ENCODE peak calls at places on chromosomes 6 and 20, in seven cellular contexts. One of them, this sample, is unnamed.

GRCh38 chr6:41462980-41463930 is 82.9 kb upstream of the FOXP4 start:
- DNase-seq in effector memory CD8-positive, alpha-beta T cell: no peak
- DNase-seq in HEK293T: no peak
- DNase-seq in effector CD4-positive, alpha-beta T cell: no peak
- DNase-seq in non-pigmented ciliary epithelial cell: no peak
- DNase-seq in KG1: peak; percentile 33
- DNase-seq in HuH-7.5: peak; percentile 66
- DNase-seq in this sample: peak; percentile 44

GRCh38 chr6:157380779-157381561 is at the start of gene ZDHHC14:
- DNase-seq in effector memory CD8-positive, alpha-beta T cell: peak; percentile 87
- DNase-seq in HEK293T: peak; percentile 81
- DNase-seq in effector CD4-positive, alpha-beta T cell: peak; percentile 82
- DNase-seq in non-pigmented ciliary epithelial cell: no peak
- DNase-seq in KG1: peak; percentile 88
- DNase-seq in HuH-7.5: peak; percentile 75
- DNase-seq in this sample: no peak

GRCh38 chr6:152457949-152458624 is 179.1 kb downstream of the SYNE1 start:
- DNase-seq in effector memory CD8-positive, alpha-beta T cell: no peak
- DNase-seq in HEK293T: no peak
- DNase-seq in effector CD4-positive, alpha-beta T cell: no peak
- DNase-seq in non-pigmented ciliary epithelial cell: no peak
- DNase-seq in KG1: no peak
- DNase-seq in HuH-7.5: no peak
- DNase-seq in this sample: no peak

GRCh38 chr6:169424821-169425240 is 171.2 kb upstream of the THBS2 start:
- DNase-seq in effector memory CD8-positive, alpha-beta T cell: no peak
- DNase-seq in HEK293T: no peak
- DNase-seq in effector CD4-positive, alpha-beta T cell: no peak
- DNase-seq in non-pigmented ciliary epithelial cell: no peak
- DNase-seq in KG1: no peak
- DNase-seq in HuH-7.5: no peak
- DNase-seq in this sample: no peak

GRCh38 chr6:170243791-170244291 is 47.0 kb downstream of the DLL1 start:
- DNase-seq in effector memory CD8-positive, alpha-beta T cell: no peak
- DNase-seq in HEK293T: no peak
- DNase-seq in effector CD4-positive, alpha-beta T cell: no peak
- DNase-seq in non-pigmented ciliary epithelial cell: no peak
- DNase-seq in KG1: no peak
- DNase-seq in HuH-7.5: no peak
- DNase-seq in this sample: no peak

GRCh38 chr20:22342410-22342809 is 242.0 kb downstream of the FOXA2 start:
- DNase-seq in effector memory CD8-positive, alpha-beta T cell: no peak
- DNase-seq in HEK293T: no peak
- DNase-seq in effector CD4-positive, alpha-beta T cell: no peak
- DNase-seq in non-pigmented ciliary epithelial cell: no peak
- DNase-seq in KG1: no peak
- DNase-seq in HuH-7.5: no peak
- DNase-seq in this sample: no peak

GRCh38 chr20:24785141-24785924 is 163.7 kb upstream of the CST7 start:
- DNase-seq in effector memory CD8-positive, alpha-beta T cell: no peak
- DNase-seq in HEK293T: no peak
- DNase-seq in effector CD4-positive, alpha-beta T cell: no peak
- DNase-seq in non-pigmented ciliary epithelial cell: peak; percentile 69
- DNase-seq in KG1: no peak
- DNase-seq in HuH-7.5: no peak
- DNase-seq in this sample: no peak

GRCh38 chr20:53322651-53323050 is 271.0 kb downstream of the ZNF217 start:
- DNase-seq in effector memory CD8-positive, alpha-beta T cell: no peak
- DNase-seq in HEK293T: no peak
- DNase-seq in effector CD4-positive, alpha-beta T cell: no peak
- DNase-seq in non-pigmented ciliary epithelial cell: no peak
- DNase-seq in KG1: no peak
- DNase-seq in HuH-7.5: no peak
- DNase-seq in this sample: no peak

GRCh38 chr6:24495516-24495847 is 713 bp downstream of the ALDH5A1 start:
- DNase-seq in effector memory CD8-positive, alpha-beta T cell: no peak
- DNase-seq in HEK293T: peak; percentile 44
- DNase-seq in effector CD4-positive, alpha-beta T cell: no peak
- DNase-seq in non-pigmented ciliary epithelial cell: peak; percentile 10
- DNase-seq in KG1: peak; percentile 66
- DNase-seq in HuH-7.5: peak; percentile 55
- DNase-seq in this sample: no peak

This sample was measured in glomerular endothelial cell.